ENCODE peak calls at places on chromosomes 16 and 17, in nine cellular contexts. One of them, this sample, is unnamed.

GRCh38 chr17:40695874-40696472 is 7.6 kb downstream of the KRT24 start:
- DNase-seq in CD8-positive, alpha-beta memory T cell: no peak
- DNase-seq in stimulated activated CD8-positive, alpha-beta memory T cell treated with anti-CD3 and anti-CD28 coated beads, Interleukin-12 subunit alpha, Interleukin-12 subunit beta, amount 100 ng/mL, for 1 hour: no peak
- DNase-seq in A172: no peak
- DNase-seq in cardiac fibroblast: no peak
- DNase-seq in stimulated activated CD4-positive, alpha-beta T cell treated with anti-CD3 and anti-CD28 coated beads, Interleukin-2, amount 100 ng/mL, for 24 hours: no peak
- DNase-seq in fibroblast of lung: no peak
- DNase-seq in adrenal gland: no peak
- DNase-seq in left ventricle myocardium inferior: no peak
- DNase-seq in this sample: no peak

GRCh38 chr16:83878838-83879237 is 20.1 kb upstream of the MLYCD start:
- DNase-seq in cardiac fibroblast: peak
- DNase-seq in adrenal gland: no peak
- DNase-seq in left ventricle myocardium inferior: no peak
- DNase-seq in A172: peak
- DNase-seq in fibroblast of lung: peak
- DNase-seq in CD8-positive, alpha-beta memory T cell: no peak
- DNase-seq in stimulated activated CD4-positive, alpha-beta T cell treated with anti-CD3 and anti-CD28 coated beads, Interleukin-2, amount 100 ng/mL, for 24 hours: no peak
- DNase-seq in stimulated activated CD8-positive, alpha-beta memory T cell treated with anti-CD3 and anti-CD28 coated beads, Interleukin-12 subunit alpha, Interleukin-12 subunit beta, amount 100 ng/mL, for 1 hour: no peak
- DNase-seq in this sample: peak

GRCh38 chr16:49019826-49020401 is 261.7 kb downstream of the CBLN1 start:
- DNase-seq in left ventricle myocardium inferior: no peak
- DNase-seq in cardiac fibroblast: no peak
- DNase-seq in CD8-positive, alpha-beta memory T cell: no peak
- DNase-seq in adrenal gland: no peak
- DNase-seq in stimulated activated CD4-positive, alpha-beta T cell treated with anti-CD3 and anti-CD28 coated beads, Interleukin-2, amount 100 ng/mL, for 24 hours: no peak
- DNase-seq in stimulated activated CD8-positive, alpha-beta memory T cell treated with anti-CD3 and anti-CD28 coated beads, Interleukin-12 subunit alpha, Interleukin-12 subunit beta, amount 100 ng/mL, for 1 hour: no peak
- DNase-seq in fibroblast of lung: peak
- DNase-seq in A172: no peak
- DNase-seq in this sample: no peak

GRCh38 chr17:74197801-74198200 is 5.7 kb upstream of the RPL38 start:
- DNase-seq in CD8-positive, alpha-beta memory T cell: no peak
- DNase-seq in fibroblast of lung: no peak
- DNase-seq in adrenal gland: no peak
- DNase-seq in stimulated activated CD8-positive, alpha-beta memory T cell treated with anti-CD3 and anti-CD28 coated beads, Interleukin-12 subunit alpha, Interleukin-12 subunit beta, amount 100 ng/mL, for 1 hour: no peak
- DNase-seq in left ventricle myocardium inferior: no peak
- DNase-seq in cardiac fibroblast: no peak
- DNase-seq in A172: no peak
- DNase-seq in stimulated activated CD4-positive, alpha-beta T cell treated with anti-CD3 and anti-CD28 coated beads, Interleukin-2, amount 100 ng/mL, for 24 hours: no peak
- DNase-seq in this sample: no peak

GRCh38 chr17:51298508-51299371 is 38.4 kb downstream of the UTP18 start:
- DNase-seq in fibroblast of lung: peak
- DNase-seq in A172: peak
- DNase-seq in cardiac fibroblast: peak
- DNase-seq in left ventricle myocardium inferior: no peak
- DNase-seq in stimulated activated CD4-positive, alpha-beta T cell treated with anti-CD3 and anti-CD28 coated beads, Interleukin-2, amount 100 ng/mL, for 24 hours: no peak
- DNase-seq in CD8-positive, alpha-beta memory T cell: no peak
- DNase-seq in adrenal gland: no peak
- DNase-seq in stimulated activated CD8-positive, alpha-beta memory T cell treated with anti-CD3 and anti-CD28 coated beads, Interleukin-12 subunit alpha, Interleukin-12 subunit beta, amount 100 ng/mL, for 1 hour: no peak
- DNase-seq in this sample: peak

GRCh38 chr16:89210904-89211515 is 6.5 kb upstream of the ZNF778 start:
- DNase-seq in cardiac fibroblast: no peak
- DNase-seq in adrenal gland: no peak
- DNase-seq in stimulated activated CD8-positive, alpha-beta memory T cell treated with anti-CD3 and anti-CD28 coated beads, Interleukin-12 subunit alpha, Interleukin-12 subunit beta, amount 100 ng/mL, for 1 hour: no peak
- DNase-seq in CD8-positive, alpha-beta memory T cell: no peak
- DNase-seq in stimulated activated CD4-positive, alpha-beta T cell treated with anti-CD3 and anti-CD28 coated beads, Interleukin-2, amount 100 ng/mL, for 24 hours: no peak
- DNase-seq in fibroblast of lung: no peak
- DNase-seq in left ventricle myocardium inferior: no peak
- DNase-seq in A172: peak
- DNase-seq in this sample: no peak

GRCh38 chr16:89357460-89357859 is 132.9 kb downstream of the ANKRD11 start:
- DNase-seq in CD8-positive, alpha-beta memory T cell: no peak
- DNase-seq in A172: no peak
- DNase-seq in stimulated activated CD8-positive, alpha-beta memory T cell treated with anti-CD3 and anti-CD28 coated beads, Interleukin-12 subunit alpha, Interleukin-12 subunit beta, amount 100 ng/mL, for 1 hour: no peak
- DNase-seq in stimulated activated CD4-positive, alpha-beta T cell treated with anti-CD3 and anti-CD28 coated beads, Interleukin-2, amount 100 ng/mL, for 24 hours: no peak
- DNase-seq in adrenal gland: peak
- DNase-seq in fibroblast of lung: no peak
- DNase-seq in cardiac fibroblast: no peak
- DNase-seq in left ventricle myocardium inferior: peak
- DNase-seq in this sample: no peak

GRCh38 chr16:27446721-27447120 is 44.7 kb downstream of the IL21R start:
- DNase-seq in stimulated activated CD8-positive, alpha-beta memory T cell treated with anti-CD3 and anti-CD28 coated beads, Interleukin-12 subunit alpha, Interleukin-12 subunit beta, amount 100 ng/mL, for 1 hour: peak
- DNase-seq in cardiac fibroblast: no peak
- DNase-seq in CD8-positive, alpha-beta memory T cell: peak
- DNase-seq in left ventricle myocardium inferior: no peak
- DNase-seq in A172: no peak
- DNase-seq in stimulated activated CD4-positive, alpha-beta T cell treated with anti-CD3 and anti-CD28 coated beads, Interleukin-2, amount 100 ng/mL, for 24 hours: peak
- DNase-seq in adrenal gland: no peak
- DNase-seq in fibroblast of lung: no peak
- DNase-seq in this sample: no peak

GRCh38 chr17:82667668-82668000 is 19.4 kb upstream of the WDR45B start:
- DNase-seq in adrenal gland: no peak
- DNase-seq in A172: no peak
- DNase-seq in cardiac fibroblast: no peak
- DNase-seq in CD8-positive, alpha-beta memory T cell: no peak
- DNase-seq in stimulated activated CD8-positive, alpha-beta memory T cell treated with anti-CD3 and anti-CD28 coated beads, Interleukin-12 subunit alpha, Interleukin-12 subunit beta, amount 100 ng/mL, for 1 hour: no peak
- DNase-seq in left ventricle myocardium inferior: no peak
- DNase-seq in fibroblast of lung: no peak
- DNase-seq in stimulated activated CD4-positive, alpha-beta T cell treated with anti-CD3 and anti-CD28 coated beads, Interleukin-2, amount 100 ng/mL, for 24 hours: no peak
- DNase-seq in this sample: no peak

GRCh38 chr16:78211951-78212350 is 112.5 kb downstream of the WWOX start:
- DNase-seq in fibroblast of lung: no peak
- DNase-seq in adrenal gland: no peak
- DNase-seq in stimulated activated CD8-positive, alpha-beta memory T cell treated with anti-CD3 and anti-CD28 coated beads, Interleukin-12 subunit alpha, Interleukin-12 subunit beta, amount 100 ng/mL, for 1 hour: no peak
- DNase-seq in cardiac fibroblast: no peak
- DNase-seq in CD8-positive, alpha-beta memory T cell: no peak
- DNase-seq in left ventricle myocardium inferior: no peak
- DNase-seq in A172: no peak
- DNase-seq in stimulated activated CD4-positive, alpha-beta T cell treated with anti-CD3 and anti-CD28 coated beads, Interleukin-2, amount 100 ng/mL, for 24 hours: no peak
- DNase-seq in this sample: no peak

This sample was measured in HFFc6.